ENCODE peak calls at places on chromosomes 12 and 14, in ten cellular contexts. L, V, C, X, F, Z, S, B, H and A are unnamed samples.

GRCh38 chr12:111368291-111368683 is 608 bp downstream of the PHETA1 start:
- DNase-seq in X (no peak), Z (peak), B (peak), V (no peak), H (peak), S (no peak), F (no peak), C (no peak), L (no peak), A (peak)

GRCh38 chr14:54291491-54292191 is 105.2 kb upstream of the CDKN3 start:
- DNase-seq in L (no peak), V (no peak), X (no peak), Z (no peak), S (no peak), F (no peak), H (no peak), C (no peak), B (peak), A (no peak)

GRCh38 chr12:124314207-124314606 is 19.3 kb downstream of the RFLNA start:
- DNase-seq in F (no peak), S (no peak), V (no peak), B (no peak), C (no peak), L (no peak), X (no peak), Z (no peak), H (no peak), A (no peak)

GRCh38 chr14:30558675-30559555 is at the start of gene G2E3:
- DNase-seq in C (peak), X (peak), V (peak), S (peak), H (peak), F (peak), L (no peak), B (peak), Z (peak), A (peak)

GRCh38 chr12:129193263-129193871 is 340.1 kb downstream of the GLT1D1 start:
- DNase-seq in B (peak), F (no peak), C (no peak), X (no peak), H (peak), L (no peak), S (no peak), V (no peak), Z (no peak), A (no peak)

GRCh38 chr14:99338313-99338712 is 66.3 kb upstream of the BCL11B start:
- DNase-seq in H (no peak), L (no peak), C (no peak), F (no peak), Z (no peak), B (no peak), S (no peak), V (no peak), X (no peak), A (no peak)

GRCh38 chr12:115354007-115354452 is 670.1 kb upstream of the TBX3 start:
- DNase-seq in L (peak), Z (no peak), S (no peak), C (peak), H (peak), F (peak), X (peak), B (no peak), V (no peak), A (no peak)

GRCh38 chr12:123513805-123514204 is 19.7 kb downstream of the RILPL1 start:
- DNase-seq in F (no peak), H (no peak), L (no peak), B (no peak), V (no peak), X (no peak), Z (no peak), C (no peak), S (no peak), A (no peak)

GRCh38 chr12:95557625-95558024 is 6.3 kb upstream of the USP44 start:
- DNase-seq in X (no peak), F (no peak), H (no peak), C (no peak), V (no peak), L (no peak), S (no peak), B (no peak), Z (no peak), A (no peak)

GRCh38 chr12:131024026-131024425 is 70.3 kb downstream of the ADGRD1 start:
- DNase-seq in S (no peak), F (no peak), X (no peak), V (no peak), Z (no peak), L (no peak), C (no peak), H (no peak), B (no peak), A (no peak)

GRCh38 chr14:55915464-55915863 is 202.7 kb upstream of the PELI2 start:
- DNase-seq in Z (no peak), X (no peak), F (no peak), S (no peak), V (no peak), L (no peak), B (no peak), C (no peak), H (no peak), A (no peak)

GRCh38 chr12:128971802-128972201 is 118.5 kb downstream of the GLT1D1 start:
- DNase-seq in F (no peak), L (no peak), V (no peak), H (no peak), X (no peak), B (no peak), C (no peak), Z (no peak), S (no peak), A (no peak)

GRCh38 chr14:38578278-38578681 is 322.4 kb upstream of the CLEC14A start:
- DNase-seq in F (no peak), Z (no peak), C (no peak), L (no peak), V (no peak), B (peak), X (no peak), S (no peak), H (no peak), A (no peak)

GRCh38 chr14:99716091-99716849 is 32.2 kb downstream of the CYP46A1 start:
- DNase-seq in F (no peak), B (no peak), V (no peak), S (no peak), C (no peak), L (no peak), H (no peak), Z (no peak), X (no peak), A (peak)

GRCh38 chr12:69916541-69917270 is 91.7 kb downstream of the MYRFL start:
- DNase-seq in C (no peak), H (no peak), S (no peak), V (no peak), F (no peak), Z (no peak), L (no peak), B (no peak), X (no peak), A (no peak)

GRCh38 chr12:120428597-120429206 is 9.2 kb upstream of the COX6A1 start:
- DNase-seq in B (no peak), F (no peak), C (no peak), X (no peak), S (no peak), V (no peak), Z (peak), L (no peak), H (no peak), A (no peak)

GRCh38 chr14:90168425-90169105 is 87.8 kb upstream of the PSMC1 start:
- DNase-seq in B (no peak), V (no peak), Z (no peak), F (no peak), H (no peak), L (no peak), S (no peak), X (peak), C (no peak), A (no peak)

GRCh38 chr12:46663297-46663696 is 162.5 kb downstream of the SLC38A4 start:
- DNase-seq in L (no peak), H (no peak), B (no peak), S (no peak), F (no peak), Z (no peak), X (no peak), C (no peak), V (no peak), A (no peak)

GRCh38 chr12:8035440-8036010 is 3.0 kb downstream of the FOXJ2 start:
- DNase-seq in X (peak), F (no peak), L (no peak), Z (no peak), V (no peak), C (no peak), B (peak), H (no peak), S (no peak), A (no peak)

GRCh38 chr14:99465288-99465687 is 15.4 kb downstream of the SETD3 start:
- DNase-seq in V (no peak), F (no peak), H (no peak), Z (no peak), C (no peak), L (no peak), B (no peak), S (no peak), X (no peak), A (no peak)

GRCh38 chr12:79934309-79935020 is 432 bp downstream of the PPP1R12A start:
- DNase-seq in B (peak), X (peak), V (peak), H (peak), S (peak), Z (peak), C (peak), L (no peak), F (no peak), A (no peak)

GRCh38 chr12:18696971-18697602 is 40.7 kb downstream of the PLCZ1 start:
- DNase-seq in H (no peak), S (no peak), L (no peak), F (no peak), X (peak), Z (no peak), C (no peak), V (no peak), B (no peak), A (no peak)

GRCh38 chr12:24562761-24563392 is 386.0 kb downstream of the BCAT1 start:
- DNase-seq in X (no peak), H (no peak), F (no peak), V (peak), S (no peak), Z (peak), B (peak), C (peak), L (no peak), A (peak)

GRCh38 chr12:120381752-120382419 is 12.9 kb upstream of the MSI1 start:
- DNase-seq in H (no peak), B (no peak), F (no peak), S (no peak), L (no peak), V (no peak), X (peak), Z (no peak), C (no peak), A (no peak)

GRCh38 chr14:56099081-56099797 is 19.0 kb upstream of the PELI2 start:
- DNase-seq in Z (no peak), F (no peak), S (no peak), H (no peak), X (no peak), L (no peak), B (no peak), V (no peak), C (no peak), A (no peak)

GRCh38 chr14:99627510-99628381 is 17.2 kb upstream of the HHIPL1 start:
- DNase-seq in Z (no peak), S (no peak), C (no peak), F (no peak), H (no peak), V (no peak), X (no peak), L (no peak), B (peak), A (no peak)

GRCh38 chr12:102957339-102958050 is at the start of gene ASCL1:
- DNase-seq in H (no peak), C (no peak), B (peak), X (no peak), V (peak), S (no peak), Z (no peak), L (no peak), F (no peak), A (no peak)

GRCh38 chr14:74085828-74086227 is 1.1 kb downstream of the LIN52 start:
- DNase-seq in H (no peak), L (no peak), B (no peak), C (no peak), X (no peak), F (no peak), Z (no peak), S (no peak), V (no peak), A (no peak)

GRCh38 chr14:73935666-73936065 is 14.2 kb downstream of the FAM161B start:
- DNase-seq in S (no peak), L (no peak), C (no peak), F (no peak), B (no peak), X (no peak), Z (no peak), V (no peak), H (no peak), A (no peak)